ENCODE peak calls at places on chromosomes 1 and 21, in four cellular contexts. L is pancreas, I is memory B cell, Z is left cardiac atrium. S is an unnamed sample.
A peak's percentile ranks its signal among the peaks of the same experiment; 100 is the strongest.

GRCh38 chr1:230690101-230690500 is 23.8 kb downstream of the AGT start:
- ATAC-seq in L (no peak), I (no peak), Z (no peak), S (no peak)

GRCh38 chr21:43697758-43698643 is 20.9 kb upstream of the PDXK start:
- ATAC-seq in L (no peak), I (no peak), Z (no peak), S (no peak)

GRCh38 chr1:44985747-44986359 is 542 bp downstream of the EIF2B3 start:
- ATAC-seq in L (peak; percentile 7), I (no peak), Z (peak; percentile 15), S (no peak)

GRCh38 chr1:77742011-77742555 is 17.6 kb downstream of the USP33 start:
- ATAC-seq in L (no peak), I (no peak), Z (peak; percentile 23), S (no peak)

GRCh38 chr21:37614351-37614875 is 247.8 kb downstream of the DYRK1A start:
- ATAC-seq in L (no peak), I (no peak), Z (no peak), S (no peak)

GRCh38 chr1:201697174-201697573 is 131.8 kb upstream of the IPO9 start:
- ATAC-seq in L (no peak), I (no peak), Z (no peak), S (no peak)

GRCh38 chr1:1066403-1067283 is 7.5 kb downstream of the RNF223 start:
- ATAC-seq in L (no peak), I (no peak), Z (no peak), S (no peak)

GRCh38 chr1:164813781-164814180 is 254.8 kb downstream of the PBX1 start:
- ATAC-seq in L (no peak), I (no peak), Z (no peak), S (no peak)

GRCh38 chr1:117166076-117166475 is 44.5 kb upstream of the TRIM45 start:
- ATAC-seq in L (no peak), I (no peak), Z (no peak), S (peak; percentile 80)

GRCh38 chr1:67159233-67159632 is 7.0 kb upstream of the IL23R start:
- ATAC-seq in L (no peak), I (no peak), Z (no peak), S (peak; percentile 68)

GRCh38 chr1:246527402-246528088 is 20.5 kb upstream of the SMYD3 start:
- ATAC-seq in L (no peak), I (peak; percentile 43), Z (peak; percentile 16), S (peak; percentile 26)

GRCh38 chr1:215749423-215749822 is 182.3 kb downstream of the KCTD3 start:
- ATAC-seq in L (no peak), I (no peak), Z (no peak), S (no peak)